ENCODE peak calls at places on chromosomes 11 and 22, in seven cellular contexts. C, W, D, Y, Z, X and K are unnamed samples.

GRCh38 chr11:132943737-132944556 is 588.4 kb downstream of the OPCML start:
- DNase-seq in C (no peak), W (no peak), D (no peak), Y (peak; percentile 72), Z (no peak), X (no peak), K (no peak)

GRCh38 chr22:44583076-44583760 is 85.2 kb upstream of the RTL6 start:
- DNase-seq in C (no peak), W (peak; percentile 41), D (peak; percentile 17), Y (no peak), Z (peak; percentile 44), X (no peak), K (no peak)

GRCh38 chr11:63944987-63945386 is 6.2 kb downstream of the NAA40 start:
- DNase-seq in C (no peak), W (no peak), D (peak; percentile 43), Y (no peak), Z (no peak), X (no peak), K (no peak)

GRCh38 chr22:35476341-35476740 is 64.3 kb upstream of the RASD2 start:
- DNase-seq in C (no peak), W (no peak), D (no peak), Y (no peak), Z (no peak), X (no peak), K (peak; percentile 3)

GRCh38 chr22:30572840-30573593 is 1.4 kb downstream of the GAL3ST1 start:
- DNase-seq in C (no peak), W (no peak), D (no peak), Y (no peak), Z (no peak), X (no peak), K (no peak)

GRCh38 chr11:11580012-11580411 is 41.8 kb downstream of the GALNT18 start:
- DNase-seq in C (no peak), W (no peak), D (no peak), Y (no peak), Z (no peak), X (no peak), K (no peak)

GRCh38 chr11:134519788-134520187 is 107.7 kb upstream of the B3GAT1 start:
- DNase-seq in C (no peak), W (no peak), D (no peak), Y (no peak), Z (no peak), X (no peak), K (no peak)

GRCh38 chr11:112811781-112812180 is 149.4 kb upstream of the NCAM1 start:
- DNase-seq in C (no peak), W (no peak), D (no peak), Y (no peak), Z (no peak), X (no peak), K (no peak)

GRCh38 chr11:27971256-27971655 is 136.7 kb downstream of the KIF18A start:
- DNase-seq in C (no peak), W (no peak), D (peak; percentile 9), Y (no peak), Z (no peak), X (no peak), K (no peak)

GRCh38 chr22:35230417-35230816 is 26.9 kb upstream of the HMGXB4 start:
- DNase-seq in C (no peak), W (no peak), D (no peak), Y (no peak), Z (no peak), X (no peak), K (no peak)

GRCh38 chr22:34070051-34070450 is 149.8 kb upstream of the LARGE1 start:
- DNase-seq in C (no peak), W (no peak), D (no peak), Y (no peak), Z (no peak), X (no peak), K (no peak)

GRCh38 chr22:50086526-50086925 is 1.3 kb upstream of the MLC1 start:
- DNase-seq in C (no peak), W (peak; percentile 72), D (peak; percentile 40), Y (no peak), Z (peak; percentile 20), X (no peak), K (no peak)

GRCh38 chr22:42934338-42934737 is 77.3 kb upstream of the ARFGAP3 start:
- DNase-seq in C (no peak), W (no peak), D (no peak), Y (no peak), Z (no peak), X (no peak), K (no peak)

GRCh38 chr11:69504576-69505420 is 23.3 kb downstream of the LINC01488 start:
- DNase-seq in C (no peak), W (no peak), D (no peak), Y (no peak), Z (no peak), X (no peak), K (no peak)

GRCh38 chr22:49825944-49826602 is 1.6 kb downstream of the BRD1 start:
- DNase-seq in C (peak; percentile 84), W (peak; percentile 22), D (peak; percentile 70), Y (no peak), Z (peak; percentile 63), X (no peak), K (no peak)

DNA sequence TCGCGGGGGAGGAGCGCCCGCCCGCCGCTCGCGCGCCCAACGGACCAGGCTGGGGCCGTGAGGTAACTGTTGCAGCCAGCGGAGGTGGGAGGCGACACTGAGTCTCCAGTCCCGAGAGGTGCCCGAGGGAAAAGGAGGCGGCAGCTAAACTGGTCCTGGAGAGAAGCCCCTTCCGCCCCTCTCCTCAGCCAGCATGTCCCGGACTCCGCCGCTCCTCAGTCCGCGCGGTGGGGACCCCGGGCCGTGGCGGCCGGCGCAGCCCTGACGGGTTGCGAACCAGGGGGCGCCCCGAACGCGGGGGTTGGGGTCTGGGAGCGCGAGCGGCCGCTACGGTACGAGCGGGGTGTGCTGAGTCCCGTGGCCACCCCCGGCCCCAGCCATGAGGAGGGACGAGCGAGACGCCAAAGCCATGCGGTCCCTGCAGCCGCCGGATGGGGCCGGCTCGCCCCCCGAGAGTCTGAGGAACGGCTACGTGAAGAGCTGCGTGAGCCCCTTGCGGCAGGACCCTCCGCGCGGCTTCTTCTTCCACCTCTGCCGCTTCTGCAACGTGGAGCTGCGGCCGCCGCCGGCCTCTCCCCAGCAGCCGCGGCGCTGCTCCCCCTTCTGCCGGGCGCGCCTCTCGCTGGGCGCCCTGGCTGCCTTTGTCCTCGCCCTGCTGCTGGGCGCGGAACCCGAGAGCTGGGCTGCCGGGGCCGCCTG is at the start of gene PDE3B:
- DNase-seq in C (peak; percentile 79), W (peak; percentile 46), D (peak; percentile 12), Y (peak; percentile 92), Z (peak; percentile 39), X (peak; percentile 74), K (no peak)
- TF ChIP-seq CTCF in C (no peak), W (no peak), D (no peak), Y (peak; percentile 31), Z (no peak), X (peak; percentile 13), K (no peak)

GRCh38 chr22:37030560-37031281 is 11.2 kb downstream of the MPST start:
- DNase-seq in C (no peak), W (no peak), D (no peak), Y (no peak), Z (no peak), X (no peak), K (no peak)
- TF ChIP-seq CTCF in C (no peak), W (no peak), D (no peak), Y (peak; percentile 35), Z (no peak), X (no peak), K (peak; percentile 29)

DNA sequence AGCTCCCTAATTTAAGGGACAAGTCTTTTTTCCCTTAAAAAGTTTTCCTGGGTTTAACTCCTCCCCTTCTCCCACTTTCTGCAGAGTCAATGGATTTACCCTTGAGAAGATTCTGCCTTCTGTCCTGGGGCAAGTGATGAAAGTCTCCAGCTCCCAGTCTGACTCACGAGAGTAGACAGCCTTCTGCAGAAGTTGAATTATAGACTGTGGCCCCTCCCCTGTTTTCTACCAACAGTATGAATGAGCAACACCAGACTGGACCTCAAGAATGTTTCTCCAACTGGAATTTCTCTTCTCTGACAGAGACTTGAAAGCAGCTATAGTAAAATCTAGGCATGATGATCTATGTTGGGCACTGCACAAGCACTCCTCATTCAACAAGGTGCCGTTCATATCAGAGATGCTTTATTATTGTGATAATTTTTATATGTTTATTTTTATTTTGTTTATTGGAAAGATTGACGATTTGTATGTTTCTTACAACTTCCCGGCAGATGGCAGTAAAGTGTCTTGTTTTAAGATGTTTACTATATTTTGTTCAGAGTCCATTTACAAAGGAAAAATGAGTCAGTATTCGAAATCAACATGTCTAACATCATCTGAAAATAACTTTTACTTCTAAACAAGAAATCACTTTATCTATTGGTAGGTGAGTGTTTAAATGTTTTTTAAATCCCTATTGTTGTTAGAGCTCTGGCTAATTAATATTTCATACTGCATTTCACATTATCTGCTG is 56.6 kb downstream of the LMO2 start:
- DNase-seq in C (no peak), W (peak; percentile 70), D (peak; percentile 86), Y (no peak), Z (peak; percentile 86), X (no peak), K (peak; percentile 63)
- TF ChIP-seq CTCF in C (peak; percentile 21), W (peak; percentile 25), D (peak; percentile 37), Y (peak; percentile 18), Z (no peak), X (no peak), K (peak; percentile 38)

GRCh38 chr11:123033895-123034294 is 28.0 kb downstream of the HSPA8 start:
- DNase-seq in C (no peak), W (peak; percentile 44), D (peak; percentile 29), Y (peak; percentile 23), Z (peak; percentile 33), X (no peak), K (no peak)
- TF ChIP-seq CTCF in C (no peak), W (peak; percentile 55), D (peak; percentile 40), Y (peak; percentile 16), Z (peak; percentile 32), X (no peak), K (peak; percentile 57)

DNA sequence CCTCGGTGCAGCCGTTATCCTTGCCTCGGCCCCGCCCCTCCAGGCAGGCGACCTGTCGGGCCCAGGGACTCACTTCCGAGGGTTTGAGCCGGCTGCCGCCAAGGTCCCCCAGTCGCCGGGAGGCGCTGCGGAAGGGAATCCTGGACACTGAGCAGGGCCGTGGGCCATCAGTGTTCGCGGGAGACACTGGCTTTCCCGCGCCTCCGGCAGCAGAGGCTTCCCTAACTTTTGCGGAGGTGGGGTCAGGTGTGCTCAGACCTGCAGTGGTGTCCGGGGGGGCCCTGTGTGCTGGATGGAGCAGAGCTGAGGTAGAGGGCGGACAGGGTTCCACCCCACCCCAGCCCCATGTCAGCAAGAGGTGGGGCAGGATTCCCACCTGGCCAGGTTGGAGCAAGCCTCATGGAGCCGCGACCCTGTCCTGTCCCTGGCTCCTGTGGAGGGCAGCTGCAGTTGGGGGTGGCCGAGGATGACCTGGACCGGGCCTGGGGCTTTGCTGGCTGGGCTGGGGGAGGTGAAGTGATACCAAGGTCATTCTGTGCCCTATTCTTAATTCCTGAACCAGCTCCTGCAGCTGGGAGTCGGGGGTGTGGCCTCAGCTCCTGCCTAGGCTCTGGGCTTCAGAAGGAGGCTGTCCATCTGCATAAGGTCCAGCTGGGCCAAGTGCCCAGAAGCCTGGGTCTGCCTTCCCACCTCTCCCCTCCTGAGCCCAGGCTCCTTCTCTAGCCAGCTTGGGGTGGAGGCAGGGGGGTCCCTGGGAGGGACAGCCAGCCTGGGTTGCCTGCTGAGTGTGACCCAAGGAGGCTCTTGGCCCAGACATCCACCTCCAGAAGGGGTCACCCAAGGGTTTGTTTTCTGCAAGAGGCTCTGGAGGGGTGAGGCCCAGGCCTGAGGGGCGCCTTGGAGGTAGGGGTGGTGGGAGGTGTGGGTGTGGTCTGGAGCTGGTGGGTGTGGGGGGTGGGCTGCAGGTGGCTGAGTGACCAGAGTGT is 8.4 kb downstream of the TSPAN4 start:
- DNase-seq in C (no peak), W (no peak), D (no peak), Y (peak; percentile 77), Z (no peak), X (no peak), K (no peak)
- TF ChIP-seq CTCF in C (no peak), W (no peak), D (no peak), Y (peak; percentile 49), Z (no peak), X (peak; percentile 17), K (peak; percentile 36)

GRCh38 chr11:86987687-86988086 is 32.5 kb upstream of the FZD4 start:
- DNase-seq in C (no peak), W (no peak), D (no peak), Y (no peak), Z (no peak), X (no peak), K (no peak)
- TF ChIP-seq CTCF in C (no peak), W (no peak), D (no peak), Y (no peak), Z (no peak), X (no peak), K (no peak)